ENCODE peak calls at places on chromosomes 5 and 9, in five cellular contexts. Y, U, M, L and V are unnamed samples.

GRCh38 chr9:35711501-35712428 is 20.2 kb downstream of the TLN1 start:
- DNase-seq in Y (no peak), U (no peak), M (no peak), L (no peak), V (no peak)

GRCh38 chr9:99690573-99690972 is 131.1 kb upstream of the NR4A3 start:
- DNase-seq in Y (no peak), U (no peak), M (no peak), L (peak), V (no peak)

GRCh38 chr9:113380869-113381378 is 4.1 kb upstream of the HDHD3 start:
- DNase-seq in Y (no peak), U (no peak), M (no peak), L (peak), V (no peak)

GRCh38 chr5:126527892-126528291 is 67.1 kb downstream of the ALDH7A1 start:
- DNase-seq in Y (no peak), U (peak), M (no peak), L (no peak), V (no peak)

GRCh38 chr5:141598389-141599360 is 20.1 kb downstream of the DIAPH1 start:
- DNase-seq in Y (no peak), U (no peak), M (no peak), L (no peak), V (no peak)

GRCh38 chr9:83992407-83992806 is 11.8 kb downstream of the RMI1 start:
- DNase-seq in Y (no peak), U (no peak), M (no peak), L (no peak), V (no peak)

GRCh38 chr5:179870403-179870903 is 11.8 kb upstream of the MRNIP start:
- DNase-seq in Y (no peak), U (peak), M (peak), L (peak), V (no peak)

GRCh38 chr5:107687937-107688336 is 17.2 kb upstream of the EFNA5 start:
- DNase-seq in Y (no peak), U (no peak), M (no peak), L (no peak), V (no peak)

GRCh38 chr5:149600932-149601331 is 19.6 kb downstream of the ARHGEF37 start:
- DNase-seq in Y (no peak), U (no peak), M (no peak), L (no peak), V (no peak)

GRCh38 chr5:133824661-133825254 is 143.7 kb downstream of the C5orf15 start:
- DNase-seq in Y (peak), U (no peak), M (no peak), L (no peak), V (no peak)

GRCh38 chr9:132451276-132451675 is 41.3 kb downstream of the CFAP77 start:
- DNase-seq in Y (no peak), U (no peak), M (no peak), L (no peak), V (no peak)

GRCh38 chr5:172453206-172453985 is 929 bp downstream of the SH3PXD2B start:
- DNase-seq in Y (peak), U (peak), M (peak), L (peak), V (no peak)

GRCh38 chr9:110969971-110970381 is 68.3 kb downstream of the LPAR1 start:
- DNase-seq in Y (peak), U (no peak), M (no peak), L (no peak), V (no peak)

GRCh38 chr9:70413427-70413797 is 1.0 kb downstream of the KLF9 start:
- DNase-seq in Y (no peak), U (peak), M (no peak), L (no peak), V (no peak)

GRCh38 chr5:107213025-107213424 is 457.7 kb downstream of the EFNA5 start:
- DNase-seq in Y (no peak), U (no peak), M (no peak), L (no peak), V (no peak)

GRCh38 chr5:160434022-160434531 is 12.4 kb downstream of the PTTG1 start:
- DNase-seq in Y (peak), U (no peak), M (peak), L (no peak), V (peak)

GRCh38 chr5:71816307-71816706 is 97.2 kb downstream of the CARTPT start:
- DNase-seq in Y (no peak), U (no peak), M (peak), L (no peak), V (no peak)

GRCh38 chr5:67287795-67288194 is 91.2 kb upstream of the CD180 start:
- DNase-seq in Y (no peak), U (no peak), M (no peak), L (no peak), V (no peak)

GRCh38 chr9:133127340-133127981 is 6.4 kb upstream of the RALGDS start:
- DNase-seq in Y (peak), U (no peak), M (peak), L (no peak), V (no peak)

GRCh38 chr5:83924891-83925290 is 204.2 kb upstream of the HAPLN1 start:
- DNase-seq in Y (no peak), U (no peak), M (no peak), L (no peak), V (no peak)

GRCh38 chr5:139043127-139043905 is 154.9 kb downstream of the SIL1 start:
- DNase-seq in Y (no peak), U (no peak), M (no peak), L (no peak), V (no peak)

GRCh38 chr5:88736494-88736893 is 146.5 kb downstream of the MEF2C start:
- DNase-seq in Y (no peak), U (no peak), M (no peak), L (no peak), V (no peak)

GRCh38 chr5:159005062-159005461 is 94.7 kb downstream of the EBF1 start:
- DNase-seq in Y (no peak), U (no peak), M (no peak), L (no peak), V (no peak)

GRCh38 chr9:35001803-35002502 is 12.4 kb downstream of the DNAJB5 start:
- DNase-seq in Y (no peak), U (no peak), M (no peak), L (no peak), V (no peak)

GRCh38 chr9:35749515-35750255 is 598 bp downstream of the RGP1 start:
- DNase-seq in Y (no peak), U (peak), M (peak), L (peak), V (no peak)

GRCh38 chr9:92609142-92609500 is 60.8 kb downstream of the IPPK start:
- DNase-seq in Y (no peak), U (no peak), M (no peak), L (peak), V (no peak)

GRCh38 chr9:126707083-126707482 is 93.4 kb downstream of the LMX1B start:
- DNase-seq in Y (no peak), U (no peak), M (no peak), L (no peak), V (no peak)

GRCh38 chr5:103428411-103428871 is 134.1 kb downstream of the NUDT12 start:
- DNase-seq in Y (no peak), U (no peak), M (peak), L (no peak), V (no peak)

GRCh38 chr9:108885643-108886348 is 23.7 kb downstream of the ACTL7A start:
- DNase-seq in Y (peak), U (peak), M (peak), L (peak), V (peak)

GRCh38 chr9:121440265-121440664 is 59.4 kb downstream of the GGTA1 start:
- DNase-seq in Y (no peak), U (peak), M (no peak), L (peak), V (no peak)

GRCh38 chr5:65261499-65261898 is 220.2 kb downstream of the ADAMTS6 start:
- DNase-seq in Y (no peak), U (no peak), M (no peak), L (no peak), V (no peak)

GRCh38 chr9:13023498-13023897 is 248.7 kb downstream of the LURAP1L start:
- DNase-seq in Y (no peak), U (no peak), M (no peak), L (no peak), V (no peak)

GRCh38 chr9:113674436-113674835 is 201.7 kb upstream of the ZNF618 start:
- DNase-seq in Y (no peak), U (no peak), M (no peak), L (no peak), V (no peak)

GRCh38 chr5:116355819-116356601 is 218.6 kb downstream of the SEMA6A start:
- DNase-seq in Y (no peak), U (no peak), M (no peak), L (no peak), V (no peak)

GRCh38 chr9:115414561-115414960 is 296.6 kb upstream of the TNC start:
- DNase-seq in Y (no peak), U (no peak), M (no peak), L (no peak), V (no peak)

GRCh38 chr9:5301544-5301943 is 3.0 kb downstream of the RLN2 start:
- DNase-seq in Y (no peak), U (no peak), M (no peak), L (no peak), V (no peak)